ENCODE peak calls at places on chromosomes 11 and 22, in six cellular contexts. K, S, G, P, Z and J are unnamed samples.

GRCh38 chr11:134950692-134951304 is 538.8 kb upstream of the B3GAT1 start:
- DNase-seq in K (no peak), S (no peak), G (no peak), P (no peak), Z (peak), J (no peak)

GRCh38 chr11:77100166-77101042 is 2.2 kb upstream of the OMP start:
- DNase-seq in K (no peak), S (no peak), G (no peak), P (no peak), Z (no peak), J (no peak)

GRCh38 chr11:2516276-2517015 is 71.6 kb downstream of the KCNQ1 start:
- DNase-seq in K (no peak), S (no peak), G (no peak), P (no peak), Z (no peak), J (no peak)

GRCh38 chr11:134481135-134481534 is 69.1 kb upstream of the B3GAT1 start:
- DNase-seq in K (no peak), S (no peak), G (no peak), P (no peak), Z (peak), J (peak)

GRCh38 chr11:104275992-104276391 is 112.0 kb upstream of the PDGFD start:
- DNase-seq in K (no peak), S (no peak), G (no peak), P (no peak), Z (no peak), J (no peak)

GRCh38 chr11:2744166-2744565 is 44.4 kb upstream of the KCNQ1OT1 start:
- DNase-seq in K (no peak), S (no peak), G (no peak), P (no peak), Z (no peak), J (no peak)

GRCh38 chr22:17754233-17754925 is 19.9 kb downstream of the BID start:
- DNase-seq in K (no peak), S (no peak), G (peak), P (no peak), Z (no peak), J (no peak)

GRCh38 chr11:128476729-128477128 is 110.6 kb downstream of the ETS1 start:
- DNase-seq in K (no peak), S (no peak), G (peak), P (peak), Z (peak), J (no peak)

GRCh38 chr11:78196661-78197091 is 8.0 kb downstream of the USP35 start:
- DNase-seq in K (no peak), S (no peak), G (no peak), P (no peak), Z (peak), J (no peak)